ENCODE peak calls at places on chromosomes 6 and 20, in ten cellular contexts. Z is WERI-Rb-1, N is T-cell, V is DMS153, E is HEK293T, C is NCI-H2081, T is brain microvascular endothelial cell, S is iris pigment epithelial cell, H is naive B cell, R is NB4. B is an unnamed sample.

GRCh38 chr6:43668151-43669028 is 19.2 kb downstream of the MRPS18A start:
- DNase-seq in Z (peak; percentile 87), N (peak; percentile 39), V (peak; percentile 90), E (peak; percentile 68), C (peak; percentile 61), T (peak; percentile 14), S (peak; percentile 46), H (peak; percentile 28), R (peak; percentile 79), B (peak; percentile 83)

GRCh38 chr6:111533087-111533784 is 50.2 kb upstream of the REV3L start:
- DNase-seq in Z (no peak), N (no peak), V (no peak), E (no peak), C (no peak), T (no peak), S (no peak), H (no peak), R (no peak), B (no peak)

GRCh38 chr6:6320901-6321300 is 439 bp upstream of the F13A1 start:
- DNase-seq in Z (no peak), N (no peak), V (no peak), E (no peak), C (no peak), T (no peak), S (peak; percentile 3), H (no peak), R (peak; percentile 24), B (no peak)

GRCh38 chr6:161023316-161023715 is 31.7 kb downstream of the MAP3K4 start:
- DNase-seq in Z (no peak), N (no peak), V (no peak), E (no peak), C (no peak), T (no peak), S (no peak), H (no peak), R (no peak), B (no peak)

GRCh38 chr6:157763129-157763893 is 59.7 kb upstream of the SNX9 start:
- DNase-seq in Z (no peak), N (no peak), V (peak; percentile 97), E (no peak), C (peak; percentile 83), T (peak; percentile 72), S (peak; percentile 65), H (no peak), R (no peak), B (no peak)

GRCh38 chr6:63272397-63272796 is 47.4 kb downstream of the LGSN start:
- DNase-seq in Z (no peak), N (no peak), V (no peak), E (peak; percentile 8), C (peak; percentile 52), T (no peak), S (peak; percentile 34), H (no peak), R (peak; percentile 60), B (peak; percentile 35)

GRCh38 chr6:110661426-110661825 is 153.8 kb downstream of the CDK19 start:
- DNase-seq in Z (no peak), N (no peak), V (no peak), E (no peak), C (no peak), T (no peak), S (no peak), H (no peak), R (no peak), B (no peak)

GRCh38 chr20:11368537-11368936 is 549.2 kb upstream of the BTBD3 start:
- DNase-seq in Z (no peak), N (no peak), V (no peak), E (no peak), C (no peak), T (no peak), S (no peak), H (no peak), R (no peak), B (no peak)

GRCh38 chr20:61924858-61925554 is 140.7 kb downstream of the TAF4 start:
- DNase-seq in Z (no peak), N (no peak), V (no peak), E (no peak), C (no peak), T (no peak), S (no peak), H (no peak), R (no peak), B (no peak)

GRCh38 chr6:21731411-21732031 is 138.0 kb downstream of the SOX4 start:
- DNase-seq in Z (no peak), N (no peak), V (no peak), E (no peak), C (no peak), T (no peak), S (peak; percentile 59), H (no peak), R (no peak), B (no peak)

GRCh38 chr6:72413884-72414283 is 208.0 kb upstream of the KCNQ5 start:
- DNase-seq in Z (no peak), N (no peak), V (no peak), E (no peak), C (no peak), T (no peak), S (peak; percentile 29), H (no peak), R (no peak), B (no peak)

GRCh38 chr20:35059612-35060011 is 33.0 kb downstream of the TRPC4AP start:
- DNase-seq in Z (no peak), N (no peak), V (no peak), E (no peak), C (no peak), T (no peak), S (no peak), H (no peak), R (no peak), B (no peak)

GRCh38 chr20:41344938-41345728 is 4.5 kb downstream of the LPIN3 start:
- DNase-seq in Z (no peak), N (no peak), V (no peak), E (no peak), C (no peak), T (no peak), S (no peak), H (no peak), R (no peak), B (peak; percentile 7)

GRCh38 chr6:66555082-66555481 is 848.1 kb upstream of the EYS start:
- DNase-seq in Z (no peak), N (no peak), V (no peak), E (no peak), C (no peak), T (no peak), S (no peak), H (no peak), R (no peak), B (no peak)

GRCh38 chr6:1020837-1021236 is 291.1 kb upstream of the FOXQ1 start:
- DNase-seq in Z (no peak), N (no peak), V (no peak), E (no peak), C (no peak), T (no peak), S (no peak), H (no peak), R (no peak), B (no peak)

GRCh38 chr6:68141190-68141589 is 493.9 kb upstream of the ADGRB3 start:
- DNase-seq in Z (no peak), N (no peak), V (no peak), E (no peak), C (no peak), T (no peak), S (no peak), H (no peak), R (no peak), B (no peak)

GRCh38 chr6:28353981-28354676 is 4.4 kb downstream of the ZKSCAN3 start:
- DNase-seq in Z (no peak), N (no peak), V (peak; percentile 82), E (no peak), C (peak; percentile 83), T (peak; percentile 38), S (peak; percentile 12), H (no peak), R (peak; percentile 39), B (no peak)

GRCh38 chr6:158911746-158912158 is 88.2 kb downstream of the RSPH3 start:
- DNase-seq in Z (no peak), N (peak; percentile 14), V (peak; percentile 8), E (no peak), C (peak; percentile 70), T (no peak), S (no peak), H (no peak), R (no peak), B (no peak)

GRCh38 chr20:39691151-39691862 is 729.2 kb downstream of the DHX35 start:
- DNase-seq in Z (no peak), N (no peak), V (no peak), E (no peak), C (no peak), T (no peak), S (no peak), H (no peak), R (peak; percentile 66), B (no peak)

GRCh38 chr6:69601132-69601531 is 195.7 kb downstream of the LMBRD1 start:
- DNase-seq in Z (no peak), N (no peak), V (no peak), E (no peak), C (no peak), T (no peak), S (no peak), H (no peak), R (no peak), B (no peak)

GRCh38 chr6:16450285-16450684 is 211.9 kb downstream of the GMPR start:
- DNase-seq in Z (no peak), N (no peak), V (no peak), E (no peak), C (no peak), T (peak; percentile 92), S (peak; percentile 87), H (no peak), R (no peak), B (no peak)

GRCh38 chr20:17227669-17228623 is 1.1 kb downstream of the PCSK2 start:
- DNase-seq in Z (peak; percentile 36), N (no peak), V (peak; percentile 14), E (peak; percentile 6), C (peak; percentile 32), T (no peak), S (peak; percentile 5), H (no peak), R (no peak), B (peak; percentile 18)

GRCh38 chr20:51969191-51969590 is 166.9 kb upstream of the SALL4 start:
- DNase-seq in Z (no peak), N (no peak), V (no peak), E (no peak), C (no peak), T (no peak), S (no peak), H (no peak), R (no peak), B (no peak)

GRCh38 chr6:27213544-27214125 is 33.9 kb upstream of the PRSS16 start:
- DNase-seq in Z (no peak), N (no peak), V (no peak), E (peak; percentile 51), C (no peak), T (peak; percentile 65), S (peak; percentile 36), H (no peak), R (peak; percentile 12), B (no peak)

GRCh38 chr6:145756170-145756662 is 20.9 kb upstream of the EPM2A start:
- DNase-seq in Z (no peak), N (no peak), V (no peak), E (no peak), C (no peak), T (peak; percentile 95), S (peak; percentile 98), H (no peak), R (peak; percentile 75), B (no peak)

GRCh38 chr6:23013776-23014175 is 444.4 kb downstream of the HDGFL1 start:
- DNase-seq in Z (no peak), N (no peak), V (no peak), E (no peak), C (no peak), T (no peak), S (peak; percentile 21), H (no peak), R (no peak), B (no peak)

GRCh38 chr6:101462576-101462975 is 69.1 kb downstream of the GRIK2 start:
- DNase-seq in Z (no peak), N (no peak), V (no peak), E (no peak), C (no peak), T (no peak), S (peak; percentile 9), H (no peak), R (no peak), B (no peak)

GRCh38 chr6:87722831-87723726 is 21.0 kb upstream of the AKIRIN2 start:
- DNase-seq in Z (no peak), N (no peak), V (no peak), E (no peak), C (no peak), T (peak; percentile 84), S (peak; percentile 91), H (no peak), R (peak; percentile 88), B (no peak)